ENCODE peak calls at places on chromosomes 5 and 9, in ten cellular contexts. A is brain microvascular endothelial cell; H is PC-9; W is B cell; G is progenitor cell of endocrine pancreas; E is thyroid gland; B is MCF 10A; Z is HFF-Myc; Y is CD8-positive, alpha-beta T cell; X is pancreas. P is an unnamed sample.

GRCh38 chr5:167763772-167764171 is 527.7 kb upstream of the WWC1 start:
- DNase-seq in A (no peak), H (no peak), W (no peak), G (no peak), E (no peak), B (peak), Z (no peak), Y (no peak), X (no peak), P (no peak)

GRCh38 chr9:115978739-115979138 is 174.9 kb upstream of the PAPPA start:
- DNase-seq in A (no peak), H (no peak), W (no peak), G (no peak), E (no peak), B (peak), Z (no peak), Y (no peak), X (no peak), P (no peak)

GRCh38 chr5:175778951-175779475 is 92.4 kb upstream of the CPLX2 start:
- DNase-seq in A (peak), H (peak), W (no peak), G (no peak), E (peak), B (peak), Z (no peak), Y (peak), X (peak), P (no peak)

GRCh38 chr9:93665566-93666278 is 89.3 kb downstream of the PHF2 start:
- DNase-seq in A (no peak), H (no peak), W (no peak), G (no peak), E (peak), B (no peak), Z (no peak), Y (no peak), X (no peak), P (no peak)

GRCh38 chr5:142499591-142500384 is 175.0 kb upstream of the SPRY4 start:
- DNase-seq in A (no peak), H (no peak), W (no peak), G (no peak), E (peak), B (no peak), Z (no peak), Y (no peak), X (no peak), P (no peak)

GRCh38 chr5:36173426-36173825 is 21.5 kb downstream of the SKP2 start:
- DNase-seq in A (no peak), H (no peak), W (no peak), G (no peak), E (no peak), B (no peak), Z (no peak), Y (no peak), X (no peak), P (no peak)

GRCh38 chr9:84238652-84239051 is 101.9 kb downstream of the SLC28A3 start:
- DNase-seq in A (no peak), H (no peak), W (no peak), G (no peak), E (no peak), B (peak), Z (peak), Y (no peak), X (no peak), P (no peak)

GRCh38 chr5:76626738-76627137 is 3.5 kb upstream of the F2RL2 start:
- DNase-seq in A (no peak), H (no peak), W (peak), G (no peak), E (no peak), B (no peak), Z (no peak), Y (no peak), X (no peak), P (no peak)

GRCh38 chr5:82610686-82611085 is 332.5 kb upstream of the RPS23 start:
- DNase-seq in A (no peak), H (no peak), W (no peak), G (no peak), E (no peak), B (no peak), Z (no peak), Y (no peak), X (no peak), P (no peak)

GRCh38 chr5:73702534-73702933 is 76.5 kb downstream of the ARHGEF28 start:
- DNase-seq in A (no peak), H (no peak), W (no peak), G (no peak), E (no peak), B (no peak), Z (no peak), Y (no peak), X (no peak), P (no peak)

GRCh38 chr5:77550416-77550815 is 58.3 kb upstream of the WDR41 start:
- DNase-seq in A (no peak), H (no peak), W (no peak), G (no peak), E (no peak), B (no peak), Z (no peak), Y (no peak), X (no peak), P (no peak)

GRCh38 chr5:11390369-11390768 is 513.9 kb downstream of the CTNND2 start:
- DNase-seq in A (no peak), H (no peak), W (no peak), G (no peak), E (no peak), B (peak), Z (no peak), Y (no peak), X (no peak), P (no peak)

GRCh38 chr5:149280124-149280523 is 8.5 kb downstream of the AFAP1L1 start:
- DNase-seq in A (no peak), H (no peak), W (no peak), G (no peak), E (no peak), B (no peak), Z (no peak), Y (no peak), X (no peak), P (no peak)

GRCh38 chr5:163951069-163951468 is 445.6 kb downstream of the MAT2B start:
- DNase-seq in A (no peak), H (no peak), W (no peak), G (no peak), E (no peak), B (no peak), Z (no peak), Y (no peak), X (no peak), P (no peak)

GRCh38 chr5:31452314-31452713 is 79.6 kb downstream of the DROSHA start:
- DNase-seq in A (no peak), H (no peak), W (no peak), G (no peak), E (no peak), B (no peak), Z (no peak), Y (no peak), X (no peak), P (no peak)

GRCh38 chr9:77810637-77811119 is 162.6 kb upstream of the GNA14 start:
- DNase-seq in A (no peak), H (no peak), W (no peak), G (no peak), E (no peak), B (no peak), Z (no peak), Y (no peak), X (no peak), P (no peak)

GRCh38 chr5:34452170-34452828 is 203.8 kb upstream of the RAI14 start:
- DNase-seq in A (peak), H (peak), W (no peak), G (no peak), E (no peak), B (peak), Z (no peak), Y (no peak), X (no peak), P (no peak)

GRCh38 chr5:96324708-96325107 is 108.3 kb downstream of the PCSK1 start:
- DNase-seq in A (peak), H (peak), W (no peak), G (no peak), E (no peak), B (peak), Z (peak), Y (no peak), X (no peak), P (no peak)

GRCh38 chr5:112290667-112291066 is 128.4 kb downstream of the EPB41L4A start:
- DNase-seq in A (no peak), H (no peak), W (no peak), G (no peak), E (peak), B (no peak), Z (no peak), Y (no peak), X (no peak), P (no peak)

GRCh38 chr5:79878721-79879336 is 112.2 kb downstream of the MTX3 start:
- DNase-seq in A (no peak), H (peak), W (no peak), G (no peak), E (no peak), B (peak), Z (no peak), Y (no peak), X (no peak), P (peak)

GRCh38 chr5:61055434-61056006 is 106.7 kb downstream of the SMIM15 start:
- DNase-seq in A (peak), H (no peak), W (peak), G (no peak), E (no peak), B (peak), Z (peak), Y (no peak), X (no peak), P (peak)

GRCh38 chr5:120677481-120677880 is 213.4 kb downstream of the PRR16 start:
- DNase-seq in A (no peak), H (no peak), W (no peak), G (no peak), E (no peak), B (no peak), Z (no peak), Y (no peak), X (no peak), P (no peak)

GRCh38 chr9:111891910-111892499 is 4.6 kb upstream of the UGCG start:
- DNase-seq in A (no peak), H (peak), W (peak), G (no peak), E (peak), B (peak), Z (no peak), Y (no peak), X (no peak), P (peak)

GRCh38 chr9:114224247-114224610 is 68.9 kb downstream of the COL27A1 start:
- DNase-seq in A (peak), H (no peak), W (no peak), G (no peak), E (no peak), B (peak), Z (no peak), Y (no peak), X (no peak), P (no peak)

GRCh38 chr5:113451797-113452196 is 17.0 kb upstream of the TSSK1B start:
- DNase-seq in A (no peak), H (no peak), W (no peak), G (no peak), E (no peak), B (peak), Z (no peak), Y (no peak), X (no peak), P (no peak)

GRCh38 chr9:98031935-98032334 is 24.6 kb upstream of the NANS start:
- DNase-seq in A (peak), H (no peak), W (no peak), G (no peak), E (no peak), B (no peak), Z (no peak), Y (no peak), X (no peak), P (no peak)

GRCh38 chr5:2261002-2261703 is 378.4 kb upstream of the IRX4 start:
- DNase-seq in A (no peak), H (no peak), W (no peak), G (no peak), E (no peak), B (no peak), Z (no peak), Y (no peak), X (no peak), P (no peak)

DNA sequence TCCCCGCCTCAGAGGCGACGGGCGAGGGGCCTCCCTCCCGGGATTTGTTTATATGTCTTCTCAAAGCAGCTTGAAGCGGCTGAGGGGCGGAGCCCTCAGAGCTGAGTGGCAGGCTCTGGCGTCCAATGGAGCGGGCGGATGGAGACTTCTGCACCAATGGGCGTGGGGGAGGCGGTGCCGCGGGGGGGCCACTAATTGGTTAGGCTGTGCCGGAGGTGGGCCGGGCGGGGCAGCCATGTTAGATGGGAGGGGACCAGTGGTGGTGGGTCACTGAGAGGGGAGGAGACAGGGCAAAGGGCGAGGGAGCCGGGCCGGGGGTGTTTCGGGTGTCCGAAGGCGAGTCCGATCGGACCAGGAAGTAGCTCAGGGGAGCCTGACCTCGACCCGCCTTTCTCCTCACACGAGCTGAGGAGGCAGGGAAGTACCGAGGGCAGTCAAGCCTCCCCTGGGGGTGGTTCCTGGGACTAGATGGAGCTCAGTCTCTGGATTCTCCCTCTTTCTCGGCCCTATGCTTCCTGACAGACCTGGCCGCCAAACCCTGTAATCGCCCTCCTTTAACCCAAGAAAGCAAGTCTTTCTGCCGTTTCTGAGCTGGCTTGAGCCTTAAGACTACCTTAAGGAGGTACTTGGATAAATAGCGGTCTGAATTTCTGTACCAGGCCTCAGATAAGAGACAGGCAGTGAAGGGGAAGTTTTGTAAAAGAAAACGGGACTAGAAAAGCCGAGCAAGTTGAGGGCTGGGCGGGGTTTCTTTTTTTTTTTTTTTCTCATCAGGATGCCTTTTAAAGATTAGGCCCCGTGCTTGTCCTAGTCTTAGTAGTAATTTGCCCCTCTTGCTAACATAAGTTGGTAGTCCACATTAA is 1.1 kb downstream of the CREBRF start:
- DNase-seq in A (peak), H (peak), W (peak), G (peak), E (peak), B (peak), Z (peak), Y (peak), X (peak), P (peak)
- TF ChIP-seq CTCF in A (peak), H (no peak), W (no peak), G (peak), E (peak), B (no peak), Z (peak), Y (no peak), X (no peak), P (no peak)

GRCh38 chr5:141094481-141095262 is at the start of gene PCDHB2:
- DNase-seq in A (no peak), H (peak), W (no peak), G (peak), E (peak), B (peak), Z (no peak), Y (no peak), X (no peak), P (no peak)
- TF ChIP-seq CTCF in A (peak), H (peak), W (no peak), G (peak), E (peak), B (peak), Z (peak), Y (no peak), X (no peak), P (no peak)

DNA sequence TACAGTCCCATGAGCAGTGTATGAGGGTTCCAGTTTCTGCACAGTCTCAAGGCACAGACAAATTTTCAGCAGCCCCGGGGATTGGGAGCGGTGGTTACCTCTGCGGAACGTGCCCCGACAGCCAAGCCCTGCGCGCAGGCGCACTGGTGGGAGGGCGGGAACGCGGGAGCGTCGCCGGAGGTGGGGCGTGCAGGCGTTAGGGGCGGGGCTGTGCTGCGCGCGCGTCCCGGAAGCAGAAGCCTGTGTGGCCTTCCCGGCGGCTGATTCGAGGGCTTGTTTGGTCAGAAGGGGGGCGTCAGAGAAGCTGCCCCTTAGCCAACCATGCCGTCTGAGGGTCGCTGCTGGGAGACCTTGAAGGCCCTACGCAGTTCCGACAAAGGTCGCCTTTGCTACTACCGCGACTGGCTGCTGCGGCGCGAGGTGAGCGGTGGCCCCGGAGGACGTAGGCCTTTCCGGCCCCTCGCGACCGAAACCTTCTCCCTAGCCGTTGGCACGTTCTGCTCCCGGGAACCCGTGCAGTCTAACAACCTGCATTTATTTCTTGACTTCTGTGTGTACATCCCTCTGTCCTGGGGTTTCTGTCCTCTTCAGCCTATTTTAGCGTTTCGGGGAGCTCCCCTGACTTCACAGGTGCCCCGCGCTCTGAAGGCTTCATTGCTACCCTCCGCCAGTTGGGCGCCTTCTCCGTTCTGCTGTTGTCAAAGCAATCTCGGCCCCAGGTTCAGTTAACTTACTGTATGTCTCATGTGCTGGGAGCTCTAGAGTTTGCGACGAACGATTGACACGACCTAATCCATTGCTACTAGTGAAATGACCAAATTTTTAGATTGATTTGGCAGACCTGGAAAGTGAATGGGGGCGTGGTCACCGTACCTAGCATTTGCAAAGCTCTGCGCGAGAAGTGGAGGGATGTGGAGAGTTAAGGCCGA is at the start of gene GLE1:
- DNase-seq in A (peak), H (peak), W (peak), G (peak), E (peak), B (peak), Z (peak), Y (peak), X (peak), P (peak)
- TF ChIP-seq CTCF in A (no peak), H (no peak), W (no peak), G (no peak), E (peak), B (no peak), Z (no peak), Y (no peak), X (no peak), P (no peak)

DNA sequence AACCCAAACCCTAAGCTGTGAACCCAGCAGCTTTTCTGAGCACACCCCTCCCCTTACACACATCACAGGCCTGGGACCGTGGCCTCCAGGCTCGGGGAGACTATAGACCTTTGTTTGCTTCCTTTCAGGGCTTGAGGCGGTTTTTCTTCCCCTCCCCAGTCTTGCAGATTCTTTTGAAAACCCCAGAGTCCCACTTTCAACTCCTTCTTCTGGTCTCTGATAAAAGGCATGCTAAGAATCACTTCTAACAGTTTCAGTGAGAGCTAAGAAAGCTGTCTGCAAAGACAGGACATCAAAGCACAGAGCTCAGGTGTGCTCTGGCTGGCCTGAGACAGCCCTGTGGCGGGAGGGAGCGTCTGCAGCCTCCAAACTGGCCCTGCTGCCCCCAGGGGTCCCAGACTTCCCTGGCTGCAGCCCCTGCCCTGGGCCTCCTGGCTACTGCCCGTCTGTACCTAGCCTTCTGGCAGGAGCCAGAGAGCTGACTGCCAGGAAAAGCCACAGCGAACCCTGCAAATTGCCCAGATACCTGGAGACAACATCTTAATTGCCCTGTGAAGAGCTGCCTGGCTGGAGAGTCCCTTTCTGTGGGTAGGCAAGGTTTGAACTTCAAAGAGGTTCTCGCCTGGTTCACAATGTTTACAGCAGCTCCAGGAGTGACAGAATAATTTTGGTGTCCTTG is 138.9 kb downstream of the GADD45G start:
- DNase-seq in A (no peak), H (no peak), W (peak), G (no peak), E (no peak), B (no peak), Z (no peak), Y (peak), X (no peak), P (peak)
- TF ChIP-seq CTCF in A (no peak), H (no peak), W (no peak), G (no peak), E (no peak), B (no peak), Z (no peak), Y (no peak), X (no peak), P (no peak)

GRCh38 chr9:21141427-21141882 is at the start of gene IFNW1:
- DNase-seq in A (no peak), H (no peak), W (no peak), G (no peak), E (no peak), B (no peak), Z (peak), Y (no peak), X (no peak), P (peak)
- TF ChIP-seq CTCF in A (peak), H (no peak), W (no peak), G (no peak), E (no peak), B (no peak), Z (peak), Y (no peak), X (no peak), P (no peak)

GRCh38 chr9:1429328-1429727 is 379.2 kb downstream of the DMRT2 start:
- DNase-seq in A (no peak), H (no peak), W (no peak), G (no peak), E (peak), B (peak), Z (no peak), Y (no peak), X (no peak), P (no peak)
- TF ChIP-seq CTCF in A (no peak), H (no peak), W (no peak), G (peak), E (peak), B (peak), Z (peak), Y (no peak), X (no peak), P (peak)

P was measured in GM13976.